ENCODE peak calls at places on chromosomes 1 and 21, in eight cellular contexts. One of them, this sample, is unnamed.

GRCh38 chr21:15003463-15004135 is 61.2 kb downstream of the NRIP1 start:
- DNase-seq in kidney tubule cell: no peak
- DNase-seq in HT1080: no peak
- DNase-seq in fibroblast of gingiva: no peak
- DNase-seq in HT-29: no peak
- DNase-seq in fibroblast of lung: no peak
- DNase-seq in astrocyte of the spinal cord: no peak
- DNase-seq in NCI-H524: peak
- DNase-seq in this sample: no peak

GRCh38 chr21:18218331-18218730 is 26.3 kb upstream of the CHODL start:
- DNase-seq in fibroblast of gingiva: no peak
- DNase-seq in HT-29: no peak
- DNase-seq in fibroblast of lung: no peak
- DNase-seq in kidney tubule cell: no peak
- DNase-seq in NCI-H524: no peak
- DNase-seq in astrocyte of the spinal cord: no peak
- DNase-seq in HT1080: no peak
- DNase-seq in this sample: no peak

GRCh38 chr1:172746091-172746949 is 87.4 kb downstream of the FASLG start:
- DNase-seq in fibroblast of gingiva: peak
- DNase-seq in HT1080: peak
- DNase-seq in astrocyte of the spinal cord: peak
- DNase-seq in kidney tubule cell: peak
- DNase-seq in fibroblast of lung: peak
- DNase-seq in NCI-H524: no peak
- DNase-seq in HT-29: peak
- DNase-seq in this sample: no peak

GRCh38 chr1:10958614-10959013 is 53.8 kb upstream of the TARDBP start:
- DNase-seq in fibroblast of lung: no peak
- DNase-seq in astrocyte of the spinal cord: no peak
- DNase-seq in HT-29: no peak
- DNase-seq in fibroblast of gingiva: no peak
- DNase-seq in HT1080: no peak
- DNase-seq in kidney tubule cell: no peak
- DNase-seq in NCI-H524: no peak
- DNase-seq in this sample: no peak

GRCh38 chr1:11062965-11063401 is 3.2 kb upstream of the SRM start:
- DNase-seq in fibroblast of gingiva: peak
- DNase-seq in kidney tubule cell: peak
- DNase-seq in NCI-H524: no peak
- DNase-seq in fibroblast of lung: no peak
- DNase-seq in astrocyte of the spinal cord: peak
- DNase-seq in HT1080: peak
- DNase-seq in HT-29: no peak
- DNase-seq in this sample: no peak

GRCh38 chr21:45747802-45748445 is 104.4 kb downstream of the PCBP3 start:
- DNase-seq in HT-29: no peak
- DNase-seq in HT1080: peak
- DNase-seq in fibroblast of lung: peak
- DNase-seq in kidney tubule cell: peak
- DNase-seq in fibroblast of gingiva: peak
- DNase-seq in NCI-H524: peak
- DNase-seq in astrocyte of the spinal cord: peak
- DNase-seq in this sample: no peak

GRCh38 chr1:217895817-217896216 is 264.7 kb downstream of the SPATA17 start:
- DNase-seq in fibroblast of gingiva: no peak
- DNase-seq in astrocyte of the spinal cord: no peak
- DNase-seq in kidney tubule cell: no peak
- DNase-seq in HT-29: no peak
- DNase-seq in NCI-H524: peak
- DNase-seq in fibroblast of lung: no peak
- DNase-seq in HT1080: no peak
- DNase-seq in this sample: no peak

GRCh38 chr1:18041685-18042355 is 65.8 kb upstream of the IGSF21 start:
- DNase-seq in NCI-H524: peak
- DNase-seq in kidney tubule cell: no peak
- DNase-seq in fibroblast of lung: no peak
- DNase-seq in astrocyte of the spinal cord: no peak
- DNase-seq in fibroblast of gingiva: no peak
- DNase-seq in HT-29: no peak
- DNase-seq in HT1080: no peak
- DNase-seq in this sample: no peak

GRCh38 chr1:203764105-203765028 is 616 bp upstream of the LAX1 start:
- DNase-seq in kidney tubule cell: no peak
- DNase-seq in astrocyte of the spinal cord: no peak
- DNase-seq in fibroblast of lung: no peak
- DNase-seq in NCI-H524: no peak
- DNase-seq in HT1080: no peak
- DNase-seq in HT-29: no peak
- DNase-seq in fibroblast of gingiva: no peak
- DNase-seq in this sample: no peak

GRCh38 chr1:171841931-171842723 is 829 bp downstream of the DNM3 start:
- DNase-seq in HT-29: no peak
- DNase-seq in fibroblast of gingiva: no peak
- DNase-seq in fibroblast of lung: peak
- DNase-seq in HT1080: no peak
- DNase-seq in NCI-H524: peak
- DNase-seq in kidney tubule cell: peak
- DNase-seq in astrocyte of the spinal cord: no peak
- DNase-seq in this sample: peak

GRCh38 chr21:17699524-17700189 is 87.0 kb upstream of the BTG3 start:
- DNase-seq in astrocyte of the spinal cord: no peak
- DNase-seq in fibroblast of lung: no peak
- DNase-seq in HT1080: no peak
- DNase-seq in NCI-H524: no peak
- DNase-seq in HT-29: no peak
- DNase-seq in fibroblast of gingiva: no peak
- DNase-seq in kidney tubule cell: peak
- DNase-seq in this sample: no peak

GRCh38 chr1:3879787-3880428 is 20.2 kb downstream of the C1orf174 start:
- DNase-seq in fibroblast of gingiva: no peak
- DNase-seq in fibroblast of lung: no peak
- DNase-seq in HT-29: no peak
- DNase-seq in astrocyte of the spinal cord: no peak
- DNase-seq in HT1080: no peak
- DNase-seq in NCI-H524: no peak
- DNase-seq in kidney tubule cell: no peak
- DNase-seq in this sample: no peak

GRCh38 chr1:113783254-113784103 is 24.2 kb upstream of the PHTF1 start:
- DNase-seq in fibroblast of lung: peak
- DNase-seq in kidney tubule cell: peak
- DNase-seq in HT1080: peak
- DNase-seq in NCI-H524: no peak
- DNase-seq in HT-29: no peak
- DNase-seq in astrocyte of the spinal cord: peak
- DNase-seq in fibroblast of gingiva: peak
- DNase-seq in this sample: no peak